ENCODE peak calls at places on chromosomes 1 and 21, in seven cellular contexts. Y is MCF 10A, N is adrenal gland, I is WERI-Rb-1, Z is CD14-positive monocyte, P is neural crest cell, S is DND-41. A is an unnamed sample.

GRCh38 chr1:209697082-209697481 is 7.6 kb upstream of the HSD11B1 start:
- DNase-seq in P (no peak), Y (no peak), I (no peak), Z (no peak), S (no peak), N (no peak), A (no peak)

GRCh38 chr21:32468567-32469175 is 56.2 kb downstream of the EVA1C start:
- DNase-seq in I (no peak), Y (no peak), P (no peak), S (no peak), N (no peak), Z (no peak), A (no peak)

GRCh38 chr21:25565272-25566199 is 41.7 kb downstream of the MRPL39 start:
- DNase-seq in I (no peak), Y (no peak), Z (no peak), P (no peak), N (no peak), S (no peak), A (peak; percentile 25)

GRCh38 chr1:223411309-223411708 is 18.1 kb downstream of the CCDC185 start:
- DNase-seq in N (no peak), I (no peak), P (no peak), Z (no peak), S (no peak), Y (no peak), A (no peak)

GRCh38 chr1:53122194-53122846 is 20.1 kb downstream of the SLC1A7 start:
- DNase-seq in Y (no peak), P (no peak), Z (peak; percentile 30), N (no peak), S (no peak), I (peak; percentile 64), A (no peak)

GRCh38 chr21:43277481-43278351 is 108.9 kb downstream of the CRYAA start:
- DNase-seq in S (no peak), I (no peak), N (no peak), Z (no peak), P (no peak), Y (no peak), A (no peak)

GRCh38 chr1:41882068-41882477 is 36.6 kb downstream of the HIVEP3 start:
- DNase-seq in Y (no peak), I (no peak), Z (no peak), S (peak; percentile 92), P (no peak), N (no peak), A (no peak)

GRCh38 chr1:117174851-117175250 is 35.9 kb downstream of the VTCN1 start:
- DNase-seq in N (no peak), I (no peak), P (no peak), Z (no peak), S (no peak), Y (no peak), A (no peak)

GRCh38 chr1:28801461-28801860 is 10.5 kb upstream of the OPRD1 start:
- DNase-seq in Z (no peak), Y (no peak), P (no peak), N (no peak), S (no peak), I (no peak), A (no peak)

GRCh38 chr1:43930949-43931275 is 2.7 kb upstream of the ARTN start:
- DNase-seq in I (no peak), S (no peak), P (no peak), Z (no peak), Y (peak; percentile 44), N (no peak), A (no peak)

GRCh38 chr1:40948741-40949528 is 30.6 kb upstream of the CTPS1 start:
- DNase-seq in P (peak; percentile 45), Y (peak; percentile 81), N (peak; percentile 75), Z (peak; percentile 57), S (peak; percentile 48), I (peak; percentile 80), A (peak; percentile 89)

DNA sequence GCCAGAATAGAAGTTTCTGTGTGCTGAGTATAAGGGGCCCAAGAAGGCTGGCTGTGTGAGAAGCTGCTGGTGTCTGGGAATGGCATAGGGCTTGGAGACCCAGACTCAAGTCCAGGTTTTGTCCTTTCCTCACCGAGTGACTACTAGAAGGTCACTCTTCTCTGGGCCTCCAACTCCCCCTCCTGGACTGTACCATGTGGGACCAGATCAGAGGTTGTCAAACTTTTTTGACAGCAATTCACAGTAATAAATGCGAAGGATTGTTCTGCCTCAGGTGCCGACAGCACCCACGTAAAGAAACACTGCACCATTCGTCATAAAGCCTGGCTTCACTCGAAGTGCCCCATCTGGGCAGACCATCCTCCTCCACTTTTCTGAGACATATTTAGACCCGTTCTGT is 29.0 kb downstream of the PKP1 start:
- DNase-seq in S (no peak), Z (no peak), N (no peak), Y (peak; percentile 57), I (no peak), P (no peak), A (no peak)
- TF ChIP-seq CTCF in S (no peak), Z (no peak), N (no peak), Y (peak; percentile 13), I (peak; percentile 17), P (no peak), A (no peak)

GRCh38 chr1:89786628-89787214 is 34.1 kb upstream of the LRRC8D start:
- DNase-seq in Z (no peak), I (no peak), N (no peak), P (no peak), S (no peak), Y (no peak), A (no peak)

GRCh38 chr1:89781494-89782126 is 39.2 kb upstream of the LRRC8D start:
- DNase-seq in Y (no peak), Z (no peak), P (no peak), N (no peak), S (peak; percentile 76), I (no peak), A (peak; percentile 94)

GRCh38 chr1:89779541-89779940 is 41.3 kb upstream of the LRRC8D start:
- DNase-seq in S (no peak), N (no peak), Y (no peak), Z (no peak), P (no peak), I (no peak), A (peak; percentile 66)

DNA sequence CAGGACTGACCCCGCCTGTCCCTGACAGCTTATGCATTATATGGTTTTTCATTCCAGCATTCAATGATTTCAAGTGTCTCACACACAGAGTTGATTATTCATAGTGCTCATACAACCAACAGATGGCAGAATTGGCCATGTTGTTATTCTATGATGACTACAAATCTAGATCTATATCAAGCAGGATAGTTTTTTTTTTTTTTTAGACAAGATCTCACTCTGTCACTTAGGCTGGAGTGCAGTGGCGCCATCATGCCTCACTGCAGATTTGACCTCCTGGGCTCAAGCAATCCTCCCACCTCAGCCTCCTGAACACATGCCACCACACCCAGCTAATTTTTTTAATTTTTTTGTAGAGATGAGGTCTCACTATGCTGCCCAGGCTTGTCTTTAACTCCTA is 40.1 kb upstream of the LRRC8D start:
- DNase-seq in N (no peak), I (no peak), P (no peak), Z (no peak), Y (peak; percentile 61), S (no peak), A (peak; percentile 62)
- TF ChIP-seq CTCF in N (peak; percentile 29), I (no peak), P (peak; percentile 50), Z (peak; percentile 16), Y (peak; percentile 38), S (peak; percentile 71), A (peak; percentile 56)

DNA sequence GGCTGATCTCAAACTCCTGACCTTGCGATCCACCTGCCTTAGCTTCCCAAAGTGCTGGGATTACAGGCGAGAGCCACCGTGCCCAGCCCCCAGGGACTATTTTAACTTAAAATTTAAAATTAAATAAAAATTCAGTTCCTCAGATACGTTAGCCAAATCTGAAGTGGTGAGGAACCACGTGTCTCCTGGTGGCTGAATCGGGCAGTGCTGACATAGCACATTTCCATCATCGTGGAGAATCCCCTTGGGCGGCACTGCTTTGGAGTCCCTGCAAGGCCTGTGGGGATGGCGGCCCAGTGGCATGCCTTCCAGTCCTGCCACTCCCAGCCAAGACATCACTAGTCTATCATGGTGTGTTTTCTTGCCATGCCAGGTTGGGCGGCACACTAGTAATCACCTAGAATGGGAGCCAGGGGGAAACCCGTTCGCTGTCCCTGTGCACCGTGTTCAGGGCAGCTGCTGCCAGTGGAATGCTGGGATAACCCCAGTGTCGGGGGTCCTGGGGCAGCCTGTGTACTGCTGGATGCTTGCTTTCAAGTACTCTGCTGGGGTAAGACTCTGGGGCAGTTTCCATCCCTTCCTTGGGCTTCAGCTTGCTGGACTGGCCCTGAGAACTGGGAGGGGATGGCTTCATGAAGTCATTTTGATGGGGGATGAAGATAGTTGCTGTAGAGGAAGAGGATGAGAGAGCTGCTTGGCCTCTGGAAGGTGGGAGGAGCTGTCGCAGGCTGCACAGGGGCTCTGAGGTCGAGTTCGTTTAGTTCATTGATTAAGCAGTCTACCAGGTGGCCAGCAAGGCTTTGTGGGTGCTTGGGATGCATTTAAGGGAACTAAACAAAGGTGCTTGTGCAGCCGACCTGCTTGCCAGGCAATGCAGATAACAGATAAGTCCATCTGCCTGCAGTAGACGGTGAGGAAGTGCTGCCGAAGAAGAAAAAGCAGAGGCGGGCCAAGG is 4.6 kb downstream of the ZBTB48 start:
- DNase-seq in N (no peak), Y (no peak), S (no peak), I (no peak), P (no peak), Z (no peak), A (no peak)
- TF ChIP-seq CTCF in N (no peak), Y (peak; percentile 19), S (peak; percentile 17), I (peak; percentile 12), P (peak; percentile 47), Z (no peak), A (no peak)

DNA sequence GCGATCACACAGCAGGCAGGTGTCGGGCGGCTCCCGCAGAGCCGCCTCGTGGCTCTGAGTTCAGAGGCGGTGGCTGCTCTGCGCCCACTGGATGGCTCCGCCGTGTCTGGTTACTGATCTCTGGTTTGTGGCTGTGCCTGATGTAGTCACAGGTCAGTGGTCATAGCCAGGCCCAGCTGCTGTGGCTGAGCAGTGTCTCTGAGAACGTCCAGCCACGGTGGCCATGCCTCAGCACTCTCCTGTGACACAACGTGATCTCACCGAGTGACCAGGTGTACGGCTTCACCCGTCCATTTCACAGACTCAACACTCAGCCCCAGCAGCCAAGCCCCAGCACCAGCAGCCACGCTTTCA is 61.2 kb downstream of the KCNN3 start:
- DNase-seq in I (peak; percentile 74), Y (no peak), N (no peak), S (no peak), P (no peak), Z (no peak), A (no peak)
- TF ChIP-seq CTCF in I (no peak), Y (no peak), N (no peak), S (no peak), P (no peak), Z (no peak), A (no peak)

DNA sequence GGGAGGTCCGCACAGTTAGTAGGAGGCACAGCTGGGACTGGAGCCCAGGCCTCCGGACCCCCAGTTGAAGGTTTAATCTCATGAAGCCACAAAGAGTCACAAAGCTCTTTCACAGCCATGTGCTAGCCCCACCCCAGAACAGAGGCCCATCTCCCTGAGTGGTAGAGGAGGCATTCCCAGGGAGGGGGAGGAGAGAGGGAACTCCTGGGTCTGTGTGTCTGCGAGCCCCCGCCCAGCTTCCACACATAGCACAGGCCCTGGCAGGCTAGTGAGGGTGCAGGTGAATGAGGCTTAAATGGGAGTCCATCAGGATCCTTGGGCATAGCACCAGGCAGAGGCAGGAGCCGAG is 197.8 kb downstream of the MATN1 start:
- DNase-seq in Z (no peak), P (no peak), I (no peak), Y (no peak), S (no peak), N (no peak), A (no peak)
- TF ChIP-seq CTCF in Z (no peak), P (no peak), I (no peak), Y (no peak), S (no peak), N (no peak), A (no peak)

A was measured in activated CD8-positive, alpha-beta T cell treated with anti-CD3 and anti-CD28 coated beads for 36 hours.